ENCODE peak calls at places on chromosome 6, in six cellular contexts. O is left ventricle myocardium inferior, U is prostate gland, X is body of pancreas, V is OCI-LY7, C is breast epithelium. Y is an unnamed sample. For H3K4me1 and H3K9me3, the result is how much of the 10 kb centered on the place peaks cover.

GRCh38 chr6:134735461-134735860 is 214.4 kb downstream of the ALDH8A1 start:
- DNase-seq in O (no peak), C (no peak), X (no peak), U (no peak), V (no peak), Y (no peak)

GRCh38 chr6:165515963-165516624 is 146.9 kb downstream of the PDE10A start:
- DNase-seq in X (no peak), U (no peak), V (no peak), O (no peak), C (no peak), Y (no peak)

GRCh38 chr6:64280569-64280968 is 645.0 kb downstream of the PHF3 start:
- DNase-seq in O (no peak), X (peak), C (no peak), V (no peak), U (no peak), Y (no peak)

GRCh38 chr6:156820089-156820798 is 43.1 kb downstream of the ARID1B start:
- DNase-seq in C (no peak), V (no peak), X (no peak), U (no peak), O (no peak), Y (no peak)

GRCh38 chr6:13419422-13419821 is 68.0 kb downstream of the GFOD1 start:
- DNase-seq in C (no peak), U (no peak), X (no peak), V (no peak), O (no peak), Y (no peak)

GRCh38 chr6:68776382-68776781 is 141.3 kb downstream of the ADGRB3 start:
- DNase-seq in O (no peak), C (no peak), V (no peak), U (no peak), X (no peak), Y (no peak)

GRCh38 chr6:52995913-52996685 is 1.0 kb upstream of the GSTA4 start:
- DNase-seq in X (peak), O (peak), C (no peak), V (peak), U (peak), Y (peak)

GRCh38 chr6:33812669-33813068 is 8.9 kb upstream of the MLN start:
- DNase-seq in O (peak), U (no peak), X (peak), C (no peak), V (peak), Y (no peak)

GRCh38 chr6:166959906-166960608 is 3.7 kb upstream of the RNASET2 start:
- DNase-seq in O (no peak), U (no peak), X (no peak), V (no peak), C (no peak), Y (no peak)

GRCh38 chr6:52537001-52537753 is 39.7 kb downstream of the TRAM2 start:
- DNase-seq in O (no peak), C (no peak), U (no peak), X (no peak), V (peak), Y (no peak)

GRCh38 chr6:7594579-7595125 is 4.7 kb downstream of the SNRNP48 start:
- DNase-seq in U (no peak), C (no peak), X (no peak), V (no peak), O (no peak), Y (no peak)

GRCh38 chr6:158475344-158476302 is 84.3 kb upstream of the TMEM181 start:
- DNase-seq in U (peak), V (no peak), O (no peak), C (no peak), X (peak), Y (no peak)

GRCh38 chr6:4931530-4932505 is 72.0 kb downstream of the RPP40 start:
- DNase-seq in X (no peak), U (no peak), C (no peak), V (no peak), O (no peak), Y (no peak)

GRCh38 chr6:125229080-125229479 is 72.7 kb downstream of the HDDC2 start:
- DNase-seq in O (no peak), U (no peak), V (no peak), X (no peak), C (no peak), Y (no peak)

GRCh38 chr6:511488-512137 is 120.1 kb downstream of the IRF4 start:
- DNase-seq in O (no peak), X (no peak), V (no peak), C (no peak), U (no peak), Y (no peak)

GRCh38 chr6:14436593-14436992 is 319.0 kb downstream of the CD83 start:
- DNase-seq in U (no peak), X (no peak), V (no peak), C (no peak), O (no peak), Y (no peak)

GRCh38 chr6:163249651-163250101 is 164.8 kb upstream of the QKI start:
- DNase-seq in X (no peak), O (no peak), U (no peak), V (no peak), C (no peak), Y (no peak)
- H3K4me1 ChIP-seq in X (under half), O (under half), U (under half), V (under half), C (under half), Y (under half)

GRCh38 chr6:144090384-144090783 is 5.0 kb downstream of the SF3B5 start:
- DNase-seq in O (no peak), X (no peak), U (no peak), V (no peak), C (no peak), Y (no peak)
- TF ChIP-seq CTCF in O (no peak), X (no peak), U (no peak), V (peak), C (no peak), Y (no peak)

GRCh38 chr6:27451660-27452390 is 21.1 kb downstream of the ZNF184 start:
- DNase-seq in X (no peak), U (no peak), C (no peak), V (no peak), O (no peak), Y (no peak)
- H3K9me3 ChIP-seq in X (under half), U (under half), C (half or more), V (half or more), O (half or more), Y (half or more)

GRCh38 chr6:169171951-169172350 is 81.7 kb downstream of the THBS2 start:
- DNase-seq in O (no peak), X (no peak), C (no peak), V (no peak), U (no peak), Y (no peak)
- H3K4me1 ChIP-seq in O (under half), X (under half), C (under half), V (under half), U (under half), Y (under half)

Y was measured in right atrium auricular region.